ENCODE peak calls at places on chromosomes 11 and 22, in eight cellular contexts. Q, B, I, A, F, D, C and T are unnamed samples. For H3K4me1, the result is how much of the 10 kb centered on the place peaks cover.

GRCh38 chr11:14007566-14007965 is 45.0 kb downstream of the SPON1 start:
- DNase-seq in Q (no peak), B (no peak), D (no peak), C (no peak), I (no peak), A (no peak), F (no peak), T (no peak)

GRCh38 chr11:116840224-116840745 is 2.9 kb upstream of the APOA1 start:
- DNase-seq in C (peak), Q (no peak), A (no peak), B (peak), D (no peak), F (no peak), I (no peak), T (no peak)

GRCh38 chr11:2770556-2771301 is 70.9 kb upstream of the KCNQ1OT1 start:
- DNase-seq in F (no peak), A (no peak), C (no peak), Q (peak), I (no peak), D (peak), B (no peak), T (no peak)

GRCh38 chr11:131951146-131951545 is 580.7 kb downstream of the NTM start:
- DNase-seq in C (no peak), A (no peak), F (no peak), Q (no peak), D (no peak), B (no peak), I (no peak), T (no peak)

GRCh38 chr11:613369-613968 is 2.3 kb downstream of the IRF7 start:
- DNase-seq in C (peak), A (peak), I (peak), Q (peak), F (no peak), B (peak), D (peak), T (peak)

GRCh38 chr11:34355726-34356125 is 2.1 kb downstream of the ABTB2 start:
- DNase-seq in Q (no peak), C (no peak), I (no peak), F (no peak), D (no peak), A (no peak), B (no peak), T (no peak)

GRCh38 chr11:70016666-70017347 is 61.3 kb upstream of the ANO1 start:
- DNase-seq in C (peak), I (no peak), A (no peak), Q (no peak), F (peak), D (no peak), B (no peak), T (no peak)

GRCh38 chr11:42591841-42592240 is 720.0 kb upstream of the API5 start:
- DNase-seq in I (no peak), A (no peak), D (no peak), C (no peak), F (no peak), Q (no peak), B (no peak), T (no peak)

GRCh38 chr11:113193894-113194293 is 120.5 kb upstream of the TTC12 start:
- DNase-seq in I (no peak), B (no peak), D (peak), Q (no peak), A (no peak), C (peak), F (no peak), T (no peak)

GRCh38 chr11:33307984-33308383 is 50.8 kb downstream of the HIPK3 start:
- DNase-seq in I (no peak), F (no peak), A (no peak), D (no peak), Q (no peak), C (no peak), B (no peak), T (no peak)

GRCh38 chr22:35580351-35581022 is 36.6 kb downstream of the MB start:
- DNase-seq in A (no peak), C (no peak), Q (no peak), F (no peak), D (no peak), I (no peak), B (no peak), T (no peak)

GRCh38 chr22:30040499-30041055 is 39.7 kb upstream of the HORMAD2 start:
- DNase-seq in A (no peak), F (no peak), D (no peak), Q (no peak), B (no peak), I (no peak), C (no peak), T (no peak)

GRCh38 chr11:19605500-19606371 is 106.9 kb upstream of the NAV2 start:
- DNase-seq in A (no peak), Q (no peak), B (no peak), D (peak), I (no peak), F (no peak), C (peak), T (no peak)

GRCh38 chr11:101133190-101133589 is 3.6 kb upstream of the PGR start:
- DNase-seq in F (no peak), B (no peak), I (no peak), C (peak), D (no peak), A (no peak), Q (no peak), T (no peak)

GRCh38 chr11:116895053-116895757 is 57.8 kb upstream of the APOA1 start:
- DNase-seq in A (peak), D (peak), Q (no peak), I (peak), C (peak), F (no peak), B (peak), T (no peak)

GRCh38 chr11:57787920-57788716 is 26.5 kb downstream of the CTNND1 start:
- DNase-seq in C (peak), I (no peak), D (no peak), B (peak), F (no peak), A (no peak), Q (no peak), T (no peak)

GRCh38 chr11:46695345-46696211 is 4.8 kb downstream of the ARHGAP1 start:
- DNase-seq in C (no peak), I (no peak), B (no peak), F (no peak), A (no peak), Q (no peak), D (no peak), T (no peak)

GRCh38 chr11:46692450-46692849 is 8.0 kb downstream of the ARHGAP1 start:
- DNase-seq in Q (no peak), I (no peak), F (no peak), D (no peak), C (no peak), A (no peak), B (no peak), T (no peak)

GRCh38 chr11:46694607-46695006 is 5.8 kb downstream of the ARHGAP1 start:
- DNase-seq in D (no peak), C (no peak), Q (no peak), A (no peak), F (no peak), I (no peak), B (no peak), T (no peak)

GRCh38 chr11:46693597-46694012 is 6.8 kb downstream of the ARHGAP1 start:
- DNase-seq in D (no peak), A (no peak), F (no peak), I (no peak), C (peak), Q (no peak), B (no peak), T (no peak)

DNA sequence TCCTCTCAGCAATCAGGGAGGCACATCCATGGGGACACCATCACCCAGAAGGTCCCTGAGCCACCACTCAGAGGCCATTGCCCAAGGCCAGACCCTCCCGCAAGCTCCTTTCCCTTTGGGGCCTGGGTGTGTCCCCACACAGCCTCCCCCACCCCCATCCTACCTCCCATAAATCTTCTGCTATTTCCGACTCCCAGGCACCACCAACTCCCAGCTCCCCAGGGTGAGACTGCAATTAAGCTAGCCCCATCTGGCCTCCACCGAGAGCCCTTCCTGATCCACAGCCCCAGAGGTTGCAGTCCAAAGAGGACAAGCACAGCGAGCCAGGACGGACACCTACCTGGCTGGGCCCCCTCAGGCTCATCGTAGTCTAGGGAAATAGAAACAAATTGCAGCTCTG is 6.3 kb downstream of the ARHGAP1 start:
- DNase-seq in B (no peak), C (no peak), D (no peak), I (no peak), F (no peak), Q (no peak), A (no peak), T (no peak)
- H3K4me1 ChIP-seq in B (under half), C (under half), D (half or more), I (under half), F (under half), Q (under half), A (under half), T (under half)

GRCh38 chr11:67253872-67254624 is 12.2 kb upstream of the GRK2 start:
- DNase-seq in I (no peak), F (no peak), D (no peak), C (no peak), A (no peak), B (no peak), Q (no peak), T (no peak)

GRCh38 chr11:67254768-67255167 is 11.5 kb upstream of the GRK2 start:
- DNase-seq in C (no peak), B (no peak), F (peak), I (no peak), D (no peak), Q (no peak), A (no peak), T (no peak)

GRCh38 chr11:67255864-67256263 is 10.4 kb upstream of the GRK2 start:
- DNase-seq in A (no peak), F (no peak), Q (no peak), I (no peak), C (no peak), B (no peak), D (no peak), T (no peak)

GRCh38 chr11:67256477-67256876 is 9.8 kb upstream of the GRK2 start:
- DNase-seq in A (no peak), C (no peak), B (no peak), I (no peak), Q (no peak), D (no peak), F (no peak), T (no peak)

DNA sequence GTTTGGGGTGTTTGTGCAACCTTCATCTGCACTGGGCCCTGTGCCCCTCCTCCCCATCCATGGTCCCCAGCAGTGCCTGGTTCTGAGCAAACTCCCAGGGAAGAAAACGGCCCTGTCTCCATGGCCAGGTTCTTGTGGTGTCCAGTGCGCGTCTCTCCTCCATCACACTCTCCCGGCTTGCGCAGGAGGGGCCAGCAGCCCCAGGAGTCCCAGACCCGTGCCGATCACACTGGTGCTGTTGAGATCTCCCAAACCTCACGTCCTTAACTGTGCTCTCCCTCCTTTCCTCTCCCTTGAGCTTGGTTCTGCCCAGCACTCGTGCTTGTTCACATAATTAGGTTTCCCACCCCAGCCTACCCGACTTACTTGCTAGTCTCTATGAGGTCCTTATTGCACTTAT is 10.9 kb upstream of the GRK2 start:
- DNase-seq in A (no peak), D (no peak), C (no peak), I (no peak), F (peak), Q (no peak), B (no peak), T (no peak)
- H3K4me1 ChIP-seq in A (under half), D (under half), C (under half), I (under half), F (under half), Q (under half), B (under half), T (under half)

GRCh38 chr11:121928597-121929580 is 187.1 kb downstream of the BLID start:
- DNase-seq in B (peak), Q (no peak), F (no peak), I (peak), D (no peak), C (peak), A (no peak), T (no peak)
- H3K4me1 ChIP-seq in B (under half), Q (under half), F (under half), I (under half), D (under half), C (under half), A (under half), T (under half)

GRCh38 chr11:65275906-65276305 is 14.1 kb downstream of the POLA2 start:
- DNase-seq in F (no peak), C (no peak), I (no peak), Q (no peak), A (no peak), D (no peak), B (no peak), T (no peak)
- H3K4me1 ChIP-seq in F (under half), C (under half), I (under half), Q (under half), A (half or more), D (under half), B (under half), T (under half)

DNA sequence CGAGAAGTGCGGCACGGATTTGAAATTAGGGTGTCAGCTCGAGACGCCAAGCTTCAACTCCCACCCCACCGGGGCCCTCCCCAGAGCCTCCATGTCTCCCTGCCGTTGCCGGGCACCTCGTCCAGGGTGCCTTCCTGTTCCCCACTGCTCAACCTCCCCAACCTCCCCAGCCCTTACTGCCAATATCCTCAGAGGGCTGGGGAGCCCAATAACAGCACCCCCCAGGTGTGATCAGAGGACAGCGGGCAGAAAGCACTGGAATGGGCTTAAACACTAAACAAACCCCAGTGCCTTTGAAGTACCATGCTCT is 1336.4 kb downstream of the TBC1D22A start:
- DNase-seq in D (no peak), I (no peak), C (no peak), F (peak), Q (no peak), B (no peak), A (no peak), T (no peak)
- H3K4me1 ChIP-seq in D (under half), I (under half), C (under half), F (half or more), Q (under half), B (under half), A (under half), T (under half)

GRCh38 chr11:67058506-67058905 is 1.9 kb downstream of the RHOD start:
- DNase-seq in A (no peak), C (no peak), D (no peak), I (no peak), B (no peak), Q (no peak), F (no peak), T (no peak)

GRCh38 chr11:67055812-67056211 is 835 bp upstream of the RHOD start:
- DNase-seq in C (peak), A (no peak), D (no peak), F (no peak), B (no peak), I (no peak), Q (peak), T (no peak)

GRCh38 chr11:67057410-67057757 is 737 bp downstream of the RHOD start:
- DNase-seq in F (no peak), C (no peak), I (no peak), Q (no peak), A (no peak), D (peak), B (no peak), T (no peak)

GRCh38 chr11:67056267-67056639 is 394 bp upstream of the RHOD start:
- DNase-seq in Q (peak), D (no peak), A (no peak), C (no peak), I (no peak), B (no peak), F (no peak), T (no peak)

GRCh38 chr11:67056640-67057409 is at the start of gene RHOD:
- DNase-seq in A (no peak), F (peak), C (peak), I (peak), D (no peak), B (peak), Q (peak), T (peak)
- H3K4me1 ChIP-seq in A (half or more), F (under half), C (under half), I (under half), D (half or more), B (under half), Q (under half), T (under half)

GRCh38 chr11:123183391-123184099 is 11.5 kb downstream of the CLMP start:
- DNase-seq in C (no peak), F (no peak), Q (no peak), A (no peak), B (no peak), D (no peak), I (no peak), T (no peak)

GRCh38 chr11:123180574-123180973 is 14.5 kb downstream of the CLMP start:
- DNase-seq in A (no peak), I (no peak), B (no peak), C (no peak), Q (no peak), F (no peak), D (no peak), T (no peak)

GRCh38 chr11:123181075-123181474 is 14.0 kb downstream of the CLMP start:
- DNase-seq in F (no peak), D (no peak), B (no peak), I (no peak), Q (no peak), A (no peak), C (no peak), T (no peak)

GRCh38 chr11:123180166-123180565 is 14.9 kb downstream of the CLMP start:
- DNase-seq in F (no peak), I (no peak), D (no peak), C (peak), Q (no peak), B (no peak), A (no peak), T (no peak)

GRCh38 chr11:123182101-123182500 is 12.9 kb downstream of the CLMP start:
- DNase-seq in C (no peak), Q (no peak), A (no peak), F (no peak), B (no peak), I (no peak), D (no peak), T (no peak)
- H3K4me1 ChIP-seq in C (under half), Q (under half), A (half or more), F (under half), B (half or more), I (under half), D (under half), T (under half)

GRCh38 chr11:115653926-115654325 is 149.7 kb upstream of the CADM1 start:
- DNase-seq in I (no peak), A (no peak), C (no peak), B (no peak), D (no peak), F (no peak), Q (peak), T (no peak)
- H3K4me1 ChIP-seq in I (under half), A (under half), C (under half), B (under half), D (under half), F (under half), Q (under half), T (under half)

DNA sequence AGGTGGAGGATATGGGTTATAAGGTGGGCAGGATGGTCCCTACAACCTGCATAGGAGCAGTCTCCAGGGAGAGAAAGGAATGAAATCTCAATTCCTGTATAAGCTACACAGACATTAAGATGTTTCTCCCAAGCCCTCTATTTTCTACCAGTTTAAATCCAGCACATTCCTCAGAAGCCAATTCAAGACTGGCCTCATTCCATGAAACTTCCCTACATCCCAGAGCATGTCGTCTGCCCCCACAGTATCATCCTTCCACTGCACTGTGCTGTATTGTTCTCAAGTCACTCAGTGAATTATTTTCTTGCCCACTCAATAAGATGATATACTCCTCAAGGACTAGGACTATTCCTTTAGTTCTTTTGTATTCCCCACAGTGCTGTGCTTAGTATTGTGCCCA is 203.0 kb upstream of the BLID start:
- DNase-seq in Q (no peak), F (no peak), I (no peak), B (no peak), D (no peak), A (no peak), C (no peak), T (no peak)
- H3K4me1 ChIP-seq in Q (under half), F (under half), I (under half), B (under half), D (under half), A (under half), C (under half), T (under half)